ENCODE peak calls at places on chromosomes 3 and 15, in four cellular contexts. One of them, this sample, is unnamed.

GRCh38 chr3:47666118-47666517 is 87.5 kb upstream of the CSPG5 start:
- DNase-seq in bronchial epithelial cell: no peak
- DNase-seq in Calu3: no peak
- DNase-seq in H4: no peak
- DNase-seq in this sample: no peak

GRCh38 chr15:39028069-39028468 is 463.5 kb upstream of the RASGRP1 start:
- DNase-seq in bronchial epithelial cell: peak; percentile 79
- DNase-seq in Calu3: peak; percentile 0
- DNase-seq in H4: no peak
- DNase-seq in this sample: no peak

GRCh38 chr3:126149256-126149902 is 31.0 kb downstream of the ALDH1L1 start:
- DNase-seq in bronchial epithelial cell: no peak
- DNase-seq in Calu3: no peak
- DNase-seq in H4: no peak
- DNase-seq in this sample: no peak

GRCh38 chr15:87672309-87672897 is 584.1 kb downstream of the NTRK3 start:
- DNase-seq in bronchial epithelial cell: peak; percentile 1
- DNase-seq in Calu3: no peak
- DNase-seq in H4: peak; percentile 18
- DNase-seq in this sample: peak; percentile 26

GRCh38 chr3:158663832-158664231 is 8.6 kb downstream of the LXN start:
- DNase-seq in bronchial epithelial cell: no peak
- DNase-seq in Calu3: no peak
- DNase-seq in H4: no peak
- DNase-seq in this sample: no peak

GRCh38 chr3:100880072-100880471 is 113.1 kb downstream of the ABI3BP start:
- DNase-seq in bronchial epithelial cell: no peak
- DNase-seq in Calu3: no peak
- DNase-seq in H4: no peak
- DNase-seq in this sample: no peak

GRCh38 chr3:55477306-55478010 is 9.6 kb downstream of the WNT5A start:
- DNase-seq in bronchial epithelial cell: no peak
- DNase-seq in Calu3: no peak
- DNase-seq in H4: no peak
- DNase-seq in this sample: no peak

GRCh38 chr3:60085649-60086048 is 1035.8 kb upstream of the CFAP20DC start:
- DNase-seq in bronchial epithelial cell: no peak
- DNase-seq in Calu3: no peak
- DNase-seq in H4: no peak
- DNase-seq in this sample: no peak

GRCh38 chr3:95341314-95341713 is 1278.5 kb downstream of the NSUN3 start:
- DNase-seq in bronchial epithelial cell: no peak
- DNase-seq in Calu3: peak; percentile 51
- DNase-seq in H4: no peak
- DNase-seq in this sample: no peak

GRCh38 chr15:28116521-28117488 is 17.7 kb upstream of the OCA2 start:
- DNase-seq in bronchial epithelial cell: no peak
- DNase-seq in Calu3: no peak
- DNase-seq in H4: no peak
- DNase-seq in this sample: no peak

GRCh38 chr3:151283907-151284461 is 5.6 kb upstream of the P2RY14 start:
- DNase-seq in bronchial epithelial cell: peak; percentile 73
- DNase-seq in Calu3: no peak
- DNase-seq in H4: peak; percentile 77
- DNase-seq in this sample: peak; percentile 15

GRCh38 chr3:168952551-168952950 is 711.0 kb downstream of the MECOM start:
- DNase-seq in bronchial epithelial cell: peak; percentile 64
- DNase-seq in Calu3: no peak
- DNase-seq in H4: peak; percentile 36
- DNase-seq in this sample: peak; percentile 15

GRCh38 chr15:70234256-70234965 is 136.7 kb upstream of the TLE3 start:
- DNase-seq in bronchial epithelial cell: no peak
- DNase-seq in Calu3: no peak
- DNase-seq in H4: peak; percentile 25
- DNase-seq in this sample: peak; percentile 99

GRCh38 chr3:55617385-55617784 is 130.3 kb upstream of the WNT5A start:
- DNase-seq in bronchial epithelial cell: no peak
- DNase-seq in Calu3: no peak
- DNase-seq in H4: no peak
- DNase-seq in this sample: no peak

GRCh38 chr3:57855943-57856342 is 99.8 kb downstream of the SLMAP start:
- DNase-seq in bronchial epithelial cell: no peak
- DNase-seq in Calu3: no peak
- DNase-seq in H4: no peak
- DNase-seq in this sample: no peak

GRCh38 chr15:45112592-45113379 is 1.2 kb downstream of the DUOX2 start:
- DNase-seq in bronchial epithelial cell: no peak
- DNase-seq in Calu3: peak; percentile 10
- DNase-seq in H4: no peak
- DNase-seq in this sample: no peak

GRCh38 chr3:85535517-85535916 is 576.7 kb downstream of the CADM2 start:
- DNase-seq in bronchial epithelial cell: no peak
- DNase-seq in Calu3: no peak
- DNase-seq in H4: no peak
- DNase-seq in this sample: no peak